ENCODE peak calls at places on chromosomes 13 and 19, in six cellular contexts. T is Calu3, Q is AML-193, N is left cardiac atrium, P is heart right ventricle, Z is cardiac muscle cell. J is an unnamed sample.

GRCh38 chr19:4575978-4576933 is 16.8 kb upstream of the SEMA6B start:
- DNase-seq in P (peak), N (peak), Q (no peak), T (peak), Z (peak), J (peak)

GRCh38 chr13:114110091-114110829 is 22.2 kb downstream of the RASA3 start:
- DNase-seq in P (no peak), Q (no peak), Z (no peak), T (no peak), N (peak), J (no peak)

GRCh38 chr13:19881641-19882040 is 18.2 kb upstream of the ZMYM5 start:
- DNase-seq in T (no peak), P (no peak), Q (no peak), Z (no peak), N (no peak), J (no peak)

GRCh38 chr19:10866495-10866894 is 4.9 kb upstream of the CARM1 start:
- DNase-seq in Z (no peak), N (no peak), T (no peak), P (no peak), Q (no peak), J (no peak)

GRCh38 chr13:51849145-51850101 is 4.4 kb upstream of the TMEM272 start:
- DNase-seq in N (no peak), Q (peak), Z (peak), P (no peak), T (no peak), J (no peak)

GRCh38 chr13:33213797-33214196 is 71.8 kb downstream of the STARD13 start:
- DNase-seq in Z (peak), N (no peak), P (no peak), T (no peak), Q (no peak), J (peak)

GRCh38 chr19:2061936-2062729 is 11.1 kb upstream of the MKNK2 start:
- DNase-seq in P (no peak), T (no peak), Z (no peak), N (no peak), Q (no peak), J (no peak)

GRCh38 chr19:49997709-49998108 is 27.5 kb downstream of the VRK3 start:
- DNase-seq in Z (peak), P (no peak), T (peak), N (no peak), Q (peak), J (peak)

GRCh38 chr13:30810261-30810701 is 74.9 kb downstream of the ALOX5AP start:
- DNase-seq in P (no peak), Q (no peak), Z (no peak), T (no peak), N (no peak), J (no peak)

GRCh38 chr13:93847162-93847561 is 620.6 kb downstream of the GPC6 start:
- DNase-seq in Q (no peak), Z (peak), T (no peak), P (no peak), N (no peak), J (no peak)

GRCh38 chr13:111184685-111185401 is 69.7 kb downstream of the ARHGEF7 start:
- DNase-seq in N (no peak), Z (peak), Q (no peak), P (no peak), T (no peak), J (peak)

GRCh38 chr13:106357198-106357597 is 178.3 kb downstream of the EFNB2 start:
- DNase-seq in T (no peak), Q (no peak), P (no peak), N (no peak), Z (peak), J (no peak)

GRCh38 chr13:19362946-19363510 is 181.4 kb upstream of the TUBA3C start:
- DNase-seq in Q (no peak), N (no peak), T (no peak), Z (no peak), P (no peak), J (no peak)

GRCh38 chr19:27870293-27870692 is 1342.7 kb downstream of the UQCRFS1 start:
- DNase-seq in P (no peak), Z (no peak), N (no peak), Q (no peak), T (no peak), J (no peak)

GRCh38 chr13:113904411-113904810 is 40.5 kb upstream of the GAS6 start:
- DNase-seq in T (peak), Z (peak), N (peak), P (peak), Q (no peak), J (peak)

GRCh38 chr13:51148952-51149573 is 38.0 kb upstream of the C13orf42 start:
- DNase-seq in T (peak), Q (no peak), N (peak), P (no peak), Z (peak), J (peak)

J was measured in small intestine.